ENCODE peak calls at places on chromosomes 4 and X, in ten cellular contexts. A, G, U, N, I, D, L, X, E and K are unnamed samples.
A peak's percentile ranks its signal among the peaks of the same experiment; 100 is the strongest.

GRCh38 chrX:128106630-128107029 is 54.4 kb upstream of the ACTRT1 start:
- DNase-seq in U (no peak), G (no peak), L (no peak), X (no peak), E (no peak), D (no peak), N (no peak), A (peak; percentile 10), I (no peak), K (peak; percentile 4)

GRCh38 chr4:1628892-1629703 is 55.0 kb downstream of the FAM53A start:
- DNase-seq in N (peak; percentile 64), U (peak; percentile 78), L (peak; percentile 75), D (peak; percentile 77), G (peak; percentile 39), I (peak; percentile 87), A (peak; percentile 96), E (peak; percentile 67), X (peak; percentile 40), K (peak; percentile 89)

GRCh38 chrX:10507876-10508275 is 112.5 kb downstream of the MID1 start:
- DNase-seq in U (no peak), I (no peak), L (no peak), G (no peak), E (no peak), N (no peak), X (no peak), D (no peak), A (no peak), K (no peak)

GRCh38 chr4:51831133-51831532 is 11.8 kb upstream of the DCUN1D4 start:
- DNase-seq in L (peak; percentile 77), A (peak; percentile 33), I (peak; percentile 32), D (peak; percentile 63), X (peak; percentile 40), E (peak; percentile 63), U (peak; percentile 74), N (peak; percentile 69), G (peak; percentile 54), K (peak; percentile 57)

GRCh38 chrX:21666679-21667078 is 8.5 kb upstream of the KLHL34 start:
- DNase-seq in E (no peak), N (no peak), X (no peak), I (no peak), U (no peak), A (no peak), L (no peak), G (no peak), D (no peak), K (no peak)

GRCh38 chrX:115229337-115229991 is 4.4 kb downstream of the LRCH2 start:
- DNase-seq in X (no peak), L (no peak), E (no peak), D (no peak), N (no peak), G (no peak), A (no peak), I (no peak), U (no peak), K (no peak)

GRCh38 chrX:15570145-15570544 is 30.6 kb downstream of the ACE2 start:
- DNase-seq in I (no peak), U (no peak), N (no peak), L (no peak), A (no peak), X (no peak), E (no peak), G (no peak), D (no peak), K (no peak)

GRCh38 chr4:33429971-33430370 is 2709.8 kb downstream of the PCDH7 start:
- DNase-seq in E (no peak), A (no peak), G (no peak), X (no peak), U (no peak), N (no peak), I (no peak), D (no peak), L (no peak), K (no peak)

GRCh38 chrX:13147758-13148157 is 103.3 kb upstream of the FAM9C start:
- DNase-seq in E (no peak), X (no peak), U (no peak), L (no peak), G (no peak), A (no peak), N (no peak), I (no peak), D (no peak), K (no peak)

GRCh38 chr4:144574004-144574403 is 72.0 kb upstream of the HHIP start:
- DNase-seq in L (no peak), E (no peak), X (no peak), D (no peak), A (no peak), I (no peak), U (no peak), N (no peak), G (no peak), K (no peak)

GRCh38 chr4:114272226-114272625 is 292.8 kb upstream of the ARSJ start:
- DNase-seq in D (no peak), X (no peak), E (no peak), I (no peak), L (no peak), G (no peak), N (no peak), A (no peak), U (no peak), K (no peak)

GRCh38 chr4:96186593-96186992 is 346.7 kb downstream of the PDHA2 start:
- DNase-seq in E (no peak), L (no peak), N (no peak), U (no peak), A (no peak), D (no peak), G (no peak), I (no peak), X (no peak), K (no peak)

GRCh38 chrX:123924181-123924580 is 37.3 kb upstream of the STAG2 start:
- DNase-seq in I (no peak), U (no peak), E (no peak), N (no peak), G (no peak), D (no peak), A (no peak), L (no peak), X (no peak), K (no peak)

GRCh38 chr4:74100531-74100930 is 1.5 kb upstream of the CXCL2 start:
- DNase-seq in E (no peak), A (no peak), D (no peak), G (no peak), X (no peak), U (no peak), L (no peak), I (no peak), N (no peak), K (no peak)

GRCh38 chr4:84470204-84470785 is 28.8 kb downstream of the NKX6-1 start:
- DNase-seq in A (no peak), U (no peak), G (no peak), D (no peak), N (no peak), L (no peak), I (no peak), X (no peak), E (no peak), K (peak; percentile 25)

GRCh38 chrX:131649741-131650140 is 105.9 kb downstream of the OR13H1 start:
- DNase-seq in D (no peak), L (no peak), G (no peak), I (no peak), U (no peak), A (no peak), X (no peak), E (no peak), N (no peak), K (no peak)

GRCh38 chr4:132593717-132594400 is 555.2 kb upstream of the PCDH10 start:
- DNase-seq in L (no peak), G (no peak), I (no peak), D (no peak), N (no peak), U (no peak), A (no peak), E (no peak), X (no peak), K (no peak)

GRCh38 chrX:143788265-143788664 is 67.7 kb upstream of the SPANXN2 start:
- DNase-seq in E (no peak), A (peak; percentile 2), G (no peak), N (no peak), U (no peak), L (no peak), I (no peak), D (no peak), X (no peak), K (no peak)
- TF ChIP-seq CTCF in E (no peak), A (peak; percentile 60), G (peak; percentile 33), N (no peak), U (no peak), L (no peak), I (no peak), D (peak; percentile 13), X (no peak), K (no peak)

GRCh38 chr4:25939330-25939729 is 25.3 kb downstream of the SMIM20 start:
- DNase-seq in G (no peak), U (no peak), I (no peak), N (no peak), E (no peak), D (no peak), A (no peak), L (no peak), X (no peak), K (no peak)
- TF ChIP-seq CTCF in G (no peak), U (no peak), I (no peak), N (no peak), E (no peak), D (no peak), A (no peak), L (no peak), X (no peak), K (no peak)

DNA sequence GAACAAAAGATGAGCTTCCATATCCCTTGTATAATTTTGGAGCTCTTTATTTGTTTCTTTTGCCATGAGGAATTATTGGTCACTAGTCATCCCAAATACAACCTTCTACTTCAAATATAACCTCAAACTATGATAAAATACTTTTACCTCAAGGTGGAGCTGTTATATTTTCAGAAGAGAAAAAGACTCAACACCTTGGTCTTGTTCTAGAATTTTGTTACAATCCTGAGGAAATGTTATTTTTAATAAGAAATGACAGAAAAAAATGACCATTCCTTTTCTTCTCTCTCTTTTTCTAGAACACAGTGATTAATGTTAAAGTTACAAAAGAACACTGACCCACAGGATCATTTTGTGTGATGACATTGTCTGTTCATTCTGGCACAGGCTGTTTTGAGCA is 159.5 kb upstream of the CTSO start:
- DNase-seq in A (no peak), G (no peak), I (no peak), L (no peak), D (no peak), N (no peak), E (no peak), X (no peak), U (no peak), K (no peak)
- TF ChIP-seq CTCF in A (peak; percentile 48), G (no peak), I (peak; percentile 34), L (no peak), D (no peak), N (peak; percentile 16), E (no peak), X (peak; percentile 6), U (no peak), K (no peak)

DNA sequence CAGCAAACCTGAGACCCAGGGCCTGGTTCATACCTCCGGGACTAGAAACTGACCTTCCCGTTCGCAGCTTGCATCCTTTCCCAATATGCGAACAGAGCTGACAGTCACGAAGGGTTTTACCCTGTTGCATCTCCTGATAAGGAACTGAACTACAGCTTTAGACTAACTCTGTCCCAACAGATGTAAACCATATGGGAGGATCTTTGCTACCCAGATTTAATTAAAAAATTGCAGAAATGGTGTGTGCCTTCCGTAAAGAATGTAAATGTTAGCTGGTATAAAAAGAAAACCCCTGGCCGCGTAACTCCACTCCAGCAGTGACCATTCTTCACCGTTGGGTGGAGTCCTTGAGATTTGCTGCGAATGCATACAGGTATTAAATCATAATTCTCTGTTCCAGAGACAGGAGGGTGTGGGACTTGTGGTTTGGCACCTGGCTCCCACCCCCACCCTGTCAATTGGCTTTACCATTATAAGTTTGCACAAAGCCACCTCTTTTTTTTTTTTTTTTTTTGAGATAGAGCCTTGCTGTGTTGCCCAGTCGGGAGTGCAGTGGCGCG is 40.6 kb upstream of the SORCS2 start:
- DNase-seq in U (no peak), G (no peak), D (peak; percentile 0), A (no peak), X (no peak), L (no peak), E (no peak), N (no peak), I (no peak), K (no peak)
- TF ChIP-seq CTCF in U (no peak), G (no peak), D (no peak), A (peak; percentile 30), X (no peak), L (no peak), E (no peak), N (peak; percentile 32), I (no peak), K (no peak)